ENCODE peak calls at places on chromosomes 5 and 9, in ten cellular contexts. H is left ventricle myocardium inferior; W is Caki2; S is GM23248; Q is AML-193; N is stimulated activated CD4-positive, alpha-beta T cell treated with anti-CD3 and anti-CD28 coated beads, Interleukin-1b, Interleukin-23, amount 100 ng/mL, for 24 hours; V is cardiac muscle cell; E is NT2/D1; I is thyroid gland; L is WTC11. X is an unnamed sample.

GRCh38 chr5:124057815-124058231 is 545.8 kb downstream of the CSNK1G3 start:
- DNase-seq in S (no peak), N (no peak), L (no peak), V (no peak), H (no peak), Q (no peak), W (no peak), I (no peak), E (no peak), X (no peak)

GRCh38 chr5:172733179-172733973 is 37.6 kb downstream of the DUSP1 start:
- DNase-seq in N (no peak), W (peak), S (peak), V (peak), H (peak), Q (no peak), L (no peak), E (no peak), I (peak), X (no peak)

GRCh38 chr5:95708876-95709275 is 22.3 kb upstream of the RHOBTB3 start:
- DNase-seq in W (no peak), E (no peak), N (no peak), L (no peak), Q (no peak), V (no peak), S (no peak), I (no peak), H (no peak), X (no peak)

GRCh38 chr5:147484708-147485020 is 25.2 kb downstream of the DPYSL3 start:
- DNase-seq in V (no peak), H (no peak), I (no peak), N (no peak), L (no peak), W (no peak), Q (no peak), S (no peak), E (no peak), X (no peak)

GRCh38 chr9:92970467-92970923 is 23.2 kb downstream of the FGD3 start:
- DNase-seq in E (peak), S (peak), Q (no peak), H (no peak), N (no peak), L (peak), V (no peak), W (peak), I (peak), X (no peak)

GRCh38 chr5:67156976-67157583 is 39.5 kb downstream of the CD180 start:
- DNase-seq in S (peak), W (peak), E (no peak), H (no peak), N (no peak), V (peak), I (peak), Q (peak), L (peak), X (no peak)

GRCh38 chr9:107528686-107529085 is 39.1 kb upstream of the KLF4 start:
- DNase-seq in V (no peak), S (no peak), N (no peak), H (no peak), I (no peak), L (no peak), W (no peak), Q (no peak), E (no peak), X (no peak)

GRCh38 chr5:148791696-148792095 is 34.7 kb upstream of the ADRB2 start:
- DNase-seq in N (no peak), E (no peak), H (no peak), S (no peak), Q (no peak), L (no peak), V (no peak), I (no peak), W (no peak), X (no peak)

GRCh38 chr5:6342689-6343315 is 35.5 kb downstream of the MED10 start:
- DNase-seq in E (no peak), W (no peak), Q (no peak), H (no peak), V (no peak), I (no peak), N (no peak), L (no peak), S (no peak), X (no peak)

GRCh38 chr5:95163079-95163478 is 121.8 kb downstream of the MCTP1 start:
- DNase-seq in I (no peak), S (no peak), W (no peak), H (no peak), E (no peak), N (no peak), V (no peak), L (no peak), Q (no peak), X (no peak)

GRCh38 chr5:153827407-153827806 is 211.3 kb downstream of the FAM114A2 start:
- DNase-seq in E (no peak), L (peak), I (no peak), W (no peak), S (peak), Q (no peak), N (no peak), H (no peak), V (no peak), X (no peak)

GRCh38 chr5:124025306-124025705 is 513.3 kb downstream of the CSNK1G3 start:
- DNase-seq in W (no peak), E (peak), Q (no peak), H (no peak), S (no peak), V (no peak), L (no peak), I (no peak), N (no peak), X (no peak)

GRCh38 chr9:9003184-9003583 is 1203.6 kb upstream of the DMAC1 start:
- DNase-seq in W (peak), S (no peak), H (no peak), N (no peak), Q (no peak), I (peak), V (peak), L (peak), E (peak), X (no peak)

GRCh38 chr9:120542701-120543490 is 37.1 kb downstream of the CDK5RAP2 start:
- DNase-seq in N (no peak), V (no peak), L (no peak), I (no peak), W (no peak), S (no peak), E (no peak), Q (no peak), H (no peak), X (no peak)

GRCh38 chr9:27276182-27277030 is 20.5 kb downstream of the EQTN start:
- DNase-seq in N (no peak), L (no peak), S (peak), V (peak), H (no peak), W (peak), I (peak), Q (peak), E (peak), X (peak)

GRCh38 chr5:64347308-64347707 is 158.5 kb upstream of the RGS7BP start:
- DNase-seq in N (no peak), V (peak), I (no peak), L (no peak), H (no peak), S (no peak), E (no peak), W (no peak), Q (no peak), X (no peak)

GRCh38 chr5:56983593-56984361 is 31.9 kb upstream of the MIER3 start:
- DNase-seq in N (no peak), L (no peak), H (no peak), I (no peak), S (no peak), V (peak), E (no peak), Q (no peak), W (no peak), X (no peak)

GRCh38 chr9:10134266-10134665 is 478.5 kb downstream of the PTPRD start:
- DNase-seq in E (peak), Q (no peak), L (no peak), S (no peak), W (no peak), V (no peak), H (no peak), N (no peak), I (no peak), X (no peak)

GRCh38 chr5:84016090-84016489 is 295.4 kb upstream of the HAPLN1 start:
- DNase-seq in V (no peak), I (no peak), H (no peak), E (no peak), N (no peak), Q (no peak), W (no peak), L (no peak), S (no peak), X (no peak)

GRCh38 chr9:132486706-132487350 is 76.8 kb downstream of the CFAP77 start:
- DNase-seq in E (no peak), V (no peak), H (no peak), L (no peak), I (no peak), W (no peak), Q (no peak), N (no peak), S (no peak), X (no peak)

GRCh38 chr5:180126716-180127681 is 55.4 kb upstream of the RNF130 start:
- DNase-seq in N (no peak), I (peak), W (peak), L (peak), E (no peak), V (peak), S (peak), H (no peak), Q (no peak), X (peak)

GRCh38 chr5:65482280-65482726 is 583 bp upstream of the ADAMTS6 start:
- DNase-seq in E (no peak), Q (peak), I (no peak), S (peak), W (no peak), L (no peak), N (no peak), V (peak), H (no peak), X (no peak)

GRCh38 chr9:120714846-120715231 is 569 bp upstream of the MEGF9 start:
- DNase-seq in Q (peak), E (no peak), N (no peak), H (no peak), I (peak), S (no peak), W (no peak), L (peak), V (no peak), X (no peak)

GRCh38 chr5:168346417-168346816 is 55.0 kb downstream of the WWC1 start:
- DNase-seq in I (peak), Q (no peak), N (no peak), L (no peak), H (no peak), V (no peak), W (peak), S (no peak), E (no peak), X (no peak)

GRCh38 chr5:160001457-160001856 is 7.5 kb upstream of the TTC1 start:
- DNase-seq in I (no peak), N (no peak), S (no peak), L (no peak), W (no peak), E (no peak), Q (no peak), H (no peak), V (no peak), X (no peak)

GRCh38 chr9:33921967-33922895 is 105.3 kb downstream of the UBE2R2 start:
- DNase-seq in H (no peak), L (peak), W (no peak), N (no peak), Q (no peak), E (peak), V (peak), S (peak), I (no peak), X (no peak)

GRCh38 chr5:97098864-97099454 is 43.5 kb downstream of the LIX1 start:
- DNase-seq in W (no peak), Q (no peak), N (no peak), E (no peak), H (no peak), L (no peak), I (peak), V (no peak), S (peak), X (no peak)

GRCh38 chr9:3903906-3904305 is 378.1 kb upstream of the RFX3 start:
- DNase-seq in V (no peak), I (no peak), N (no peak), W (no peak), L (no peak), Q (no peak), S (no peak), H (no peak), E (no peak), X (no peak)

GRCh38 chr5:24363789-24364534 is 280.8 kb downstream of the CDH10 start:
- DNase-seq in L (no peak), W (no peak), H (no peak), I (no peak), V (no peak), N (no peak), S (no peak), E (no peak), Q (no peak), X (no peak)

GRCh38 chr5:6177926-6178325 is 200.4 kb downstream of the MED10 start:
- DNase-seq in W (no peak), H (no peak), V (no peak), L (no peak), Q (no peak), N (no peak), S (no peak), I (no peak), E (no peak), X (no peak)

GRCh38 chr5:142896325-142897007 is 126.3 kb downstream of the ARHGAP26 start:
- DNase-seq in I (no peak), H (no peak), V (no peak), Q (no peak), S (no peak), L (no peak), W (no peak), N (no peak), E (peak), X (no peak)

GRCh38 chr9:69307446-69308216 is 17.4 kb upstream of the ENTREP1 start:
- DNase-seq in L (peak), N (no peak), Q (no peak), I (peak), H (no peak), W (no peak), V (peak), S (peak), E (peak), X (no peak)